ENCODE peak calls at places on chromosomes 3 and 15, in four cellular contexts. G is T-cell; N is stimulated activated CD8-positive, alpha-beta memory T cell treated with anti-CD3 and anti-CD28 coated beads, Interleukin-15, amount 100 ng/mL, for 24 hours; W is type B pancreatic cell. L is an unnamed sample.
A peak's percentile ranks its signal among the peaks of the same experiment; 100 is the strongest.

GRCh38 chr3:63705092-63705645 is 52.7 kb downstream of the SNTN start:
- DNase-seq in G (no peak), W (no peak), N (no peak), L (no peak)

GRCh38 chr3:172292422-172292821 is 155.8 kb downstream of the GHSR start:
- DNase-seq in W (no peak), N (no peak), G (no peak), L (no peak)

GRCh38 chr15:43913941-43914340 is 87.1 kb downstream of the WDR76 start:
- DNase-seq in N (no peak), W (no peak), G (no peak), L (no peak)

GRCh38 chr3:35184775-35185174 is 454.6 kb upstream of the ARPP21 start:
- DNase-seq in G (no peak), N (no peak), W (no peak), L (no peak)

GRCh38 chr3:148866261-148866660 is 1.2 kb downstream of the CPA3 start:
- DNase-seq in G (no peak), N (no peak), W (no peak), L (no peak)

GRCh38 chr15:22949074-22949547 is 31.1 kb downstream of the CYFIP1 start:
- DNase-seq in G (no peak), N (no peak), W (no peak), L (no peak)

GRCh38 chr15:79179108-79179561 is 88.6 kb upstream of the RASGRF1 start:
- DNase-seq in G (no peak), W (no peak), N (no peak), L (peak; percentile 49)

GRCh38 chr3:11976976-11977375 is 27.2 kb upstream of the SYN2 start:
- DNase-seq in G (no peak), N (no peak), W (no peak), L (no peak)

GRCh38 chr3:156811092-156811862 is 14.9 kb upstream of the LEKR1 start:
- DNase-seq in G (no peak), W (no peak), N (no peak), L (no peak)

GRCh38 chr3:89851974-89852621 is 744.7 kb downstream of the EPHA3 start:
- DNase-seq in W (peak; percentile 79), N (no peak), G (no peak), L (peak; percentile 33)

GRCh38 chr3:7610634-7611033 is 749.7 kb downstream of the GRM7 start:
- DNase-seq in W (no peak), N (no peak), G (no peak), L (no peak)

GRCh38 chr15:68416158-68416535 is 15.8 kb downstream of the ITGA11 start:
- DNase-seq in W (peak; percentile 29), N (no peak), G (no peak), L (no peak)

GRCh38 chr15:32688151-32688639 is 29.6 kb upstream of the GREM1 start:
- DNase-seq in N (no peak), G (no peak), W (no peak), L (peak; percentile 21)

GRCh38 chr3:152050782-152051405 is 177.5 kb downstream of the SUCNR1 start:
- DNase-seq in W (no peak), G (no peak), N (no peak), L (no peak)

GRCh38 chr15:80156176-80156720 is 3.4 kb downstream of the FAH start:
- DNase-seq in W (no peak), N (no peak), G (no peak), L (no peak)

GRCh38 chr3:28726840-28727239 is 378.2 kb upstream of the AZI2 start:
- DNase-seq in W (no peak), N (no peak), G (no peak), L (peak; percentile 55)

GRCh38 chr3:119469378-119470189 is 821 bp downstream of the POGLUT1 start:
- DNase-seq in N (no peak), W (no peak), G (no peak), L (peak; percentile 23)

GRCh38 chr3:55198554-55198953 is 270.7 kb upstream of the LRTM1 start:
- DNase-seq in N (no peak), W (no peak), G (no peak), L (no peak)

GRCh38 chr15:90679959-90680358 is 37.2 kb upstream of the BLM start:
- DNase-seq in W (no peak), N (no peak), G (no peak), L (no peak)

GRCh38 chr3:193507566-193507965 is 47.1 kb downstream of the ATP13A4 start:
- DNase-seq in G (no peak), W (no peak), N (no peak), L (no peak)

GRCh38 chr15:99110093-99110492 is 5.2 kb downstream of the SYNM start:
- DNase-seq in N (no peak), G (no peak), W (peak; percentile 36), L (no peak)

GRCh38 chr15:64810499-64811326 is 14.7 kb downstream of the PIF1 start:
- DNase-seq in N (no peak), W (no peak), G (no peak), L (no peak)

GRCh38 chr15:61910839-61911369 is 149.3 kb downstream of the VPS13C start:
- DNase-seq in G (no peak), N (no peak), W (no peak), L (no peak)

GRCh38 chr3:124261301-124261700 is 269.4 kb upstream of the ROPN1 start:
- DNase-seq in G (no peak), N (no peak), W (no peak), L (peak; percentile 21)

GRCh38 chr15:91572110-91572509 is 281.4 kb upstream of the SLCO3A1 start:
- DNase-seq in W (no peak), N (no peak), G (no peak), L (peak; percentile 22)

GRCh38 chr3:99578339-99578970 is 59.9 kb upstream of the COL8A1 start:
- DNase-seq in G (no peak), N (no peak), W (no peak), L (no peak)

GRCh38 chr15:50107591-50108408 is 11.2 kb downstream of the ATP8B4 start:
- DNase-seq in G (no peak), W (no peak), N (no peak), L (no peak)

GRCh38 chr3:136193273-136194043 is 2.7 kb downstream of the MSL2 start:
- DNase-seq in G (no peak), W (no peak), N (no peak), L (peak; percentile 16)

GRCh38 chr3:153173758-153174516 is 11.9 kb downstream of the RAP2B start:
- DNase-seq in W (no peak), G (no peak), N (no peak), L (no peak)

GRCh38 chr3:152817400-152817799 is 17.5 kb upstream of the P2RY1 start:
- DNase-seq in W (no peak), N (no peak), G (no peak), L (no peak)

GRCh38 chr3:16476636-16477035 is 36.9 kb downstream of the RFTN1 start:
- DNase-seq in W (no peak), G (no peak), N (no peak), L (no peak)

GRCh38 chr15:60325905-60326304 is 71.9 kb downstream of the ANXA2 start:
- DNase-seq in G (no peak), N (no peak), W (no peak), L (no peak)

GRCh38 chr3:169556349-169556870 is 107.1 kb downstream of the MECOM start:
- DNase-seq in W (no peak), G (no peak), N (no peak), L (no peak)

GRCh38 chr3:32467333-32468070 is 35.1 kb downstream of the CMTM6 start:
- DNase-seq in G (peak; percentile 69), N (peak; percentile 71), W (peak; percentile 86), L (peak; percentile 58)

GRCh38 chr3:101963902-101964362 is 114.6 kb downstream of the NFKBIZ start:
- DNase-seq in G (no peak), N (no peak), W (no peak), L (no peak)

GRCh38 chr15:56600380-56600779 is 132.9 kb downstream of the ZNF280D start:
- DNase-seq in W (no peak), N (no peak), G (no peak), L (no peak)

GRCh38 chr3:160226026-160226739 is 961 bp downstream of the C3orf80 start:
- DNase-seq in W (no peak), N (no peak), G (no peak), L (no peak)

GRCh38 chr15:60212536-60212935 is 185.2 kb downstream of the ANXA2 start:
- DNase-seq in N (no peak), W (no peak), G (no peak), L (peak; percentile 48)